ENCODE peak calls at places on chromosome 2, in four cellular contexts. I, B, M and U are unnamed samples.

GRCh38 chr2:106537047-106537446 is 49.9 kb downstream of the CD8B2 start:
- DNase-seq in B (no peak), M (no peak), I (no peak), U (no peak)

GRCh38 chr2:95270541-95271081 is 3.6 kb upstream of the PROM2 start:
- DNase-seq in I (no peak), B (no peak), M (peak), U (no peak)

GRCh38 chr2:120617055-120617454 is 118.6 kb upstream of the GLI2 start:
- DNase-seq in I (no peak), B (peak), M (peak), U (no peak)

GRCh38 chr2:143572421-143572820 is 443.2 kb downstream of the ARHGAP15 start:
- DNase-seq in M (no peak), I (no peak), B (no peak), U (no peak)

GRCh38 chr2:6506311-6507258 is 359.1 kb downstream of the CMPK2 start:
- DNase-seq in B (no peak), I (peak), M (no peak), U (no peak)

GRCh38 chr2:70785137-70785911 is 5.1 kb downstream of the FIGLA start:
- DNase-seq in M (no peak), I (no peak), B (no peak), U (no peak)

GRCh38 chr2:72895759-72896281 is 8.6 kb downstream of the SPR start:
- DNase-seq in M (peak), I (no peak), B (peak), U (peak)

GRCh38 chr2:234464291-234464645 is 32.6 kb downstream of the ARL4C start:
- DNase-seq in M (no peak), I (no peak), B (no peak), U (no peak)

GRCh38 chr2:230891509-230891908 is 26.8 kb downstream of the ITM2C start:
- DNase-seq in B (no peak), M (peak), I (no peak), U (no peak)

GRCh38 chr2:136116111-136116812 is 1.7 kb downstream of the CXCR4 start:
- DNase-seq in B (peak), M (peak), I (no peak), U (no peak)

GRCh38 chr2:60926751-60927568 is 45.6 kb downstream of the REL start:
- DNase-seq in B (no peak), M (no peak), I (no peak), U (peak)

GRCh38 chr2:208711598-208711997 is 305.0 kb downstream of the PTH2R start:
- DNase-seq in M (no peak), B (no peak), I (no peak), U (no peak)

GRCh38 chr2:63591566-63592175 is 2.9 kb downstream of the MDH1 start:
- DNase-seq in M (no peak), B (no peak), I (no peak), U (no peak)

GRCh38 chr2:100104718-100105677 is 37.4 kb downstream of the AFF3 start:
- DNase-seq in M (no peak), I (no peak), B (peak), U (no peak)

GRCh38 chr2:30074023-30074422 is 72.8 kb upstream of the YPEL5 start:
- DNase-seq in M (no peak), I (no peak), B (no peak), U (no peak)

GRCh38 chr2:162710282-162710891 is 128.2 kb downstream of the KCNH7 start:
- DNase-seq in B (no peak), I (no peak), M (no peak), U (no peak)

GRCh38 chr2:98343371-98343770 is 2.9 kb upstream of the CNGA3 start:
- DNase-seq in M (no peak), I (no peak), B (no peak), U (no peak)

GRCh38 chr2:199458017-199458805 is 472 bp upstream of the SATB2 start:
- DNase-seq in B (no peak), M (peak), I (no peak), U (no peak)

GRCh38 chr2:65536596-65536995 is 104.2 kb upstream of the SPRED2 start:
- DNase-seq in M (no peak), I (no peak), B (no peak), U (no peak)

GRCh38 chr2:168748461-168748860 is 54.0 kb upstream of the NOSTRIN start:
- DNase-seq in B (no peak), I (no peak), M (no peak), U (no peak)

GRCh38 chr2:123839326-123839725 is 185.8 kb upstream of the CNTNAP5 start:
- DNase-seq in B (no peak), M (no peak), I (no peak), U (no peak)

GRCh38 chr2:1701020-1701419 is 43.3 kb downstream of the PXDN start:
- DNase-seq in M (no peak), B (no peak), I (no peak), U (no peak)

GRCh38 chr2:37389984-37390765 is 45.7 kb downstream of the QPCT start:
- DNase-seq in I (no peak), B (no peak), M (no peak), U (no peak)

GRCh38 chr2:197434541-197435513 is at the start of gene SF3B1:
- DNase-seq in M (peak), B (peak), I (peak), U (peak)

GRCh38 chr2:65500319-65501040 is 68.1 kb upstream of the SPRED2 start:
- DNase-seq in M (no peak), B (no peak), I (no peak), U (no peak)

GRCh38 chr2:227568852-227569169 is 29.9 kb upstream of the SCYGR2 start:
- DNase-seq in I (no peak), M (no peak), B (no peak), U (no peak)

GRCh38 chr2:106269591-106270291 is 75.6 kb upstream of the UXS1 start:
- DNase-seq in M (peak), B (peak), I (no peak), U (no peak)

DNA sequence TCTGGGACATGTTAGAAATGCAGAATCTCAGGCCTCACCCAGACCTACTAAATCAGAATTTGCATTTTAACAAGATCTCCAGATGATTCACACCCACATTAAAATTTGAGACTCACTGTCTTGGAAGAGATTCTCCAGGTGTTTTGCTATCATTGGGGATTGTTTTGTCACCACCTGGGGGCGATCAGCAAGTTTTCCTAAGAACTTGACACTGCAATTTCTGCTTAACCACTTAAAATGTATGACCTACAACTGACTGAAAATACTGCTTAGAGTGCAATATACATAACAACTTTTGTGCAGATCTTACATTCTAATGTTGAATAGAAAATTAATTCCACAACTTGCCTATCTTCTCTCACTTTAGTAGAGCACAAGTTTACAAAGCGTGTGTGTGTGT is 18.9 kb upstream of the ITGA4 start:
- DNase-seq in I (no peak), B (no peak), M (no peak), U (no peak)
- TF ChIP-seq CTCF in I (peak), B (no peak), M (no peak), U (no peak)

DNA sequence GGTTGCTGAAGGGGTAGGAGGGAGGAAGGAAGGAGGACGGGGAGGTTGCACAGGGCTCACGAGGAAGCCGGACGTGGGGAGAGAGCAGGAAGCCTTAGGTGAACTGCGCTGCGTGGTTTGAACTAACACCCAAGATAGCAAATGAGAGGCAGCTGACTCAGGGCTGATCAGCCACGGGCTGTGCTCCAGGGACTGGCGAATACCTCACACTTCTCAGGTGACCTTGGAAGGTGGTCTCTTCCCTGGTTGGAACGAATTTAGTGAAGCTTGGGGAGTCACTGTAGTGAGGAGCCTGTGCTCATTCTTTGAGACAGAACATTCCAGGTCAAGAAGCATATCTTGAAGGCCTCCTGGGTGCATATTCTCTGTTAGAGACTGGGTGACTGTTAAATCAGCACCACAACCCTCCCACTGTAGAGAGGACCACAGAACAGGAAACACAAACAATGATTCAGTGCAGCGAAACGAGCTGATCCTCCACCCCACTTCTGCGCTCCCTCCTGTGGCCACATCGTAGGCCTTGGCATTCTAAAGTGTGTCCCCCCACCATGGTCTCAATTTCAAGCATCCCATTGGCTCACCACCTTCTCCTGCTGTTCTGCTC is 33.8 kb downstream of the TOGARAM2 start:
- DNase-seq in I (no peak), B (peak), M (peak), U (no peak)
- H3K4me3 ChIP-seq in I (no peak), B (peak), M (no peak), U (no peak)

DNA sequence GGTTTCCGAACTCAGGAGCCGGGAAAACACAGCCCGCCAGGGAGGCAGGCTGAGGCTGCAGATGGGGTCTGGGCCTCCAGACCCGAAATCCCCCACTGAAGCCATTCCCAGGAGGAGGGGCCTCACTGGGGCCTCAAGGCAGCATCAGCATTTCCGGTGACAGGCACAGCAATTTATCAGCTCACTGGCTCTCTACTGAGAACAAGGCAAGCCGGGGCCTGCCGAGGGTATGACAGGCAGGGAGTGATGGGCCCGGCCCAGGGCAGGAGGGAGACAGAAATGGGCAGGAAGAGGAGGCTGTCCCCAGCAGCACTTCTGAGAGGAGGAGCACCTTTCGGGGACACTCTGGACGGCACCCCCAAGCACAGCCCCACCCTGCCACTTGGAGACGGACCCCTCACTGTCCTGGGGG is 12.5 kb downstream of the SDC1 start:
- DNase-seq in I (no peak), B (no peak), M (peak), U (no peak)
- H3K27ac ChIP-seq in I (peak), B (no peak), M (peak), U (no peak)

DNA sequence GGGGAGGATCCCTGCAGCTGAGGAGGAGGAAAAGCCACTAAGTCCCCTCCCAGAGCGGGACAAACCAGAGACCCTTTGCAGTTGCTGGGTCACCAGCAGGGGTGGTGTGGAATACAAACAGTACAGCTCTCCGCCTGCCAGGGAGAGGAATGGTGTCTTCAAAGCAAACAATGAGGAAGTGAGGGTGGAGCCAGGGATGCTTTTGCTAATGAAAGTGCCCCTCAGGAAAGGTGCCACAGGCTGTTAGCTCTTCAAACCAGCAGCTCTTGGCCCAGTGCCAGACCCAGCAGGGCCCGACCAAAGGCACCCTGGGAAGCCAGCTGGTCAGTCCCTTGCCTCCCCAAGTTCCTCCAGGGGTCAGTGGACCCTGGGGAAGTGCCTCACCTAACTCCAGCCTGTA is 102.8 kb downstream of the HIBCH start:
- DNase-seq in I (no peak), B (peak), M (peak), U (no peak)
- TF ChIP-seq CTCF in I (no peak), B (no peak), M (no peak), U (no peak)

DNA sequence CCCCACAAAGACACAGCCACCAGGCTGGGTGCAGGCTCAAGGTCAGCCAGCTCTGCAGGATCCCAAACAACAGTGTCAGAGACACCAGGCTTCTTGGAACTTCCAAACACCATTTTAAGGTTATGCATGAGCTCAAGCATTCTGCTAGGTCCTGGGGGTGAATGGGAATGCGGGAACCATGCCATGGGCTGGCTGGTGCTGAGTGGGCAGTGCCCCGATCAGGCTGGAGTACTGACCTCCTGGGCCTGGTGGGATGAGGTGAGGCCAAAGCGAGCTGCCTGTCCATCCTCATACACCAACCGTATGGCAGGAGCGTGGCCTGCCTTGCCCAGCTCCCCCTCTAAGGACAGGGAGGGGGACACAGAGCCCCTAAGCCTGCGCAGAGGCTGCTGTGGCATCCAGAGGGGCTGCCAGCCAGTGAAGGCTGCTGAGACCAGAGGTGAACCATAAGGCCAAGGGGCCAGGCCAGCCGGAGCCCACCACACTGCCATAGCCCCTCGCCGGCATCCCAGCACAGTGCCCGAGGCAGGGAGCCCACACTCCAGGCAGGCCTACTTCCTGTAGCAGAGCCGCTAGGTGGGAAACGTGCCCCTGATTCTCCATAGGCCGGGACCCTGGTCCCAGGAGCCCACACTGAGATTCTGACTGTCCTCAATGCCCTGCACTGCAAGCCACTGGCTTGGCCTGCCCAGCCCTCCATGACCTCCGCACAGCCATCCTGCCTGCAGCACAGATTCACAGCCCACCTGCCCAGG is 135.0 kb downstream of the HDAC4 start:
- DNase-seq in B (no peak), I (no peak), M (peak), U (no peak)
- H3K4me3 ChIP-seq in B (no peak), I (no peak), M (no peak), U (no peak)

DNA sequence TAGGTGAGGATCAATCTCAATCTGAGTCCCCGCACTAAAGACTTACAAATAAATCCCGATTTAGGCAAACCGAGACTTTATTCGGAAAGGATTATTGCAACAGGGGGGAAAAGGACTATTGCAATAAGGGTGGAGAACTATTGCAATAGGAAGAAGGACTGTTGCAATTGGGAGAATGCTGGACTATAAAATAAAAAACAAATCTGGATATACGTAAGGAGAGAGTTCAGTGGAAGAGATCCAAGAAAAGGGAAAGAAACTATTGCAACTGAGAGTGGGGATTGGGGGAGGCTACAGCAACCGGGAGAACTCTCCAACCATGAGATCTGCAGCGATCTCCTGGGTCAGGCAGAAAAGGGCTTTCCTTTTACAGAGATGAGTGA is 1.2 kb upstream of the UBXN2A start:
- DNase-seq in B (no peak), I (no peak), M (no peak), U (no peak)
- H3K27ac ChIP-seq in B (no peak), I (no peak), M (no peak), U (peak)

GRCh38 chr2:149388120-149388816 is 57.9 kb downstream of the LYPD6 start:
- DNase-seq in I (no peak), B (no peak), M (no peak), U (no peak)
- TF ChIP-seq CTCF in I (peak), B (no peak), M (no peak), U (peak)

DNA sequence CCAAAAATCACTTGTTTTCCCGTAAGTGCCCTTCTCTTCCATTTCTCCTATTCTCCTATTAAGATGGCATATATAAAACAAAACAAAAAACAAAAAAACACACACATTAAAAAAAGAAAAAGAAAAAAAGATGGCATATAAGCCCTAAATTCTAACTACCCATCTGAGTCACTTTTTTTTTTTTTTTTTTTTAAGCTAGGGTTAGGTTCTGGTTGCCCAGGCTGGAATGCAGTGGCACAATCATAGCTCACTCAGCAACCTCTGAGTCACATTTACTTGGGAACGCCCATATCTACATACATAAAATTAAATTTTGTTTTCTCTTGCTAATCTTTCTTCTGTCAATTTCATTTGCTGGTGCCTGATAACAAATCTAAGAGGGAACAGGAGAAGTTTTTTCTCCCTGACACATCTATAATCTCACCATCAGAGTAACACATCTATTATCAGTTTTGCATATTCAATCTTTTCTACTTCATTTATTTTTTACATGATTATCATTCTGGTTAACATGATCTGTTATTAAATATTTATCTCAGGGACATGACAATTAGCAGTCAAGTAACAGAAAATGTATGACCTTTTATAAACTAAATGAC is 52.1 kb downstream of the EEF1B2 start:
- DNase-seq in B (no peak), M (no peak), I (peak), U (no peak)
- H3K4me3 ChIP-seq in B (no peak), M (no peak), I (no peak), U (no peak)

GRCh38 chr2:32783468-32783867 is 155.6 kb downstream of the TTC27 start:
- DNase-seq in M (no peak), I (no peak), B (no peak), U (no peak)
- H3K27ac ChIP-seq in M (no peak), I (no peak), B (peak), U (no peak)

DNA sequence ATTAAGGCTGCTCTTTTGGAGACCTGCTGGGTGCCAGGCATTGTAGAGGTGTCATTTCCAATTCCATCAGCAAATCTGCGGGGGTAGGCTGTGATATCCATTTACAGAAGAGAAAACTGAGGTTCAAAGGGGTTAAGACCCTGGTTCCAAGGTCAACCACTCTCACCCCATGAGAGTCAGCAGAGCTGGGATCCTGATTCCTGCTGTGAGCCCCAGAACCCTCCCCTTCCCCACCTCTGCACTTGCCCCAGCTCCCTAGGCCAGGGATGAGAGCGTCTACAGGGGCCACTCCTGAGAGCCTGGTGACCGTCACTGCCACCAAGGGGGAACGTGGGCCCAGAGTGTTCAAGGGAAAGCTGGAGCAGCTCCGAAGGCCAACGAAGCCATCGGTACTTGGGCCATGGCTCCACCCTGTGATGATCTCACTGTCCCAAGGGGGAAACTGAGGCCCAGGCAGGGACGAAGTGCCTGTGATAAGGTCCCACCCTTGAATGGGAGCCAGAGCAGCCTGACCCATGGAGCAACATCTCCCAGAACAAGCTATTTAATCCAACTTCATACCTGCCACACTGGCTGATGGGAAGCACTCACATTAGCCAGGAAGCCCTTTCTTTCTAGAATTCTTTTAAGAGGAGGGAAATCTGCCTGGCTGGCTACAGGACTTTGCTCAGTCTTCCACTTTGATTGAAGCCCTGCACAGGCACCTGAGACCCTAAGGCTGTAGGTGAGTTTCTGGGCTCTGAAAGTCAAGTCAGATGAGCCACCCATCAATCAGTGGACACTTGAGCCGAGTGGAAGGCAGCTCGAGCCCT is 2.1 kb upstream of the HS6ST1 start:
- DNase-seq in M (peak), I (no peak), B (peak), U (no peak)
- TF ChIP-seq CTCF in M (no peak), I (no peak), B (no peak), U (no peak)